ENCODE peak calls at places on chromosomes 4 and X, in nine cellular contexts. A is HCT116, G is pancreas, D is tibial nerve, E is cardiac fibroblast, Z is Caco-2, I is foreskin fibroblast, J is fibroblast of pulmonary artery, P is ascending aorta. W is an unnamed sample.

GRCh38 chr4:75939890-75940691 is 722 bp downstream of the NAAA start:
- DNase-seq in A (peak), G (peak), D (peak), E (peak), Z (peak), I (peak), J (peak), P (peak), W (peak)

GRCh38 chr4:8306511-8307021 is 37.0 kb downstream of the HTRA3 start:
- DNase-seq in A (no peak), G (no peak), D (no peak), E (peak), Z (peak), I (peak), J (peak), P (no peak), W (no peak)

GRCh38 chr4:79227896-79228295 is 98.0 kb downstream of the NAA11 start:
- DNase-seq in A (no peak), G (no peak), D (no peak), E (peak), Z (no peak), I (no peak), J (peak), P (no peak), W (no peak)

GRCh38 chrX:103656623-103657022 is 27.8 kb downstream of the TCEAL1 start:
- DNase-seq in A (peak), G (no peak), D (no peak), E (no peak), Z (no peak), I (peak), J (no peak), P (no peak), W (no peak)

GRCh38 chrX:39969099-39969825 is 128.5 kb downstream of the BCOR start:
- DNase-seq in A (no peak), G (no peak), D (no peak), E (no peak), Z (peak), I (no peak), J (no peak), P (no peak), W (no peak)

GRCh38 chr4:127708985-127709384 is 21.2 kb upstream of the SLC25A31 start:
- DNase-seq in A (peak), G (no peak), D (no peak), E (peak), Z (no peak), I (peak), J (peak), P (no peak), W (no peak)

GRCh38 chr4:141768954-141769353 is 132.6 kb downstream of the IL15 start:
- DNase-seq in A (no peak), G (no peak), D (no peak), E (peak), Z (no peak), I (peak), J (peak), P (no peak), W (no peak)

GRCh38 chr4:128707864-128708263 is 101.6 kb upstream of the JADE1 start:
- DNase-seq in A (no peak), G (no peak), D (no peak), E (peak), Z (no peak), I (peak), J (peak), P (no peak), W (no peak)

GRCh38 chr4:105840426-105841174 is 54.7 kb upstream of the NPNT start:
- DNase-seq in A (no peak), G (no peak), D (no peak), E (no peak), Z (no peak), I (no peak), J (no peak), P (no peak), W (no peak)

GRCh38 chrX:21735038-21735752 is 22.7 kb downstream of the SMPX start:
- DNase-seq in A (no peak), G (no peak), D (no peak), E (no peak), Z (no peak), I (peak), J (peak), P (no peak), W (no peak)

GRCh38 chrX:132955710-132956109 is 2.7 kb downstream of the HS6ST2 start:
- DNase-seq in A (no peak), G (no peak), D (no peak), E (no peak), Z (no peak), I (no peak), J (no peak), P (no peak), W (no peak)

GRCh38 chrX:132961511-132961910 is 3.1 kb upstream of the HS6ST2 start:
- DNase-seq in A (no peak), G (no peak), D (no peak), E (no peak), Z (no peak), I (no peak), J (no peak), P (no peak), W (no peak)

GRCh38 chrX:132956421-132957210 is 1.8 kb downstream of the HS6ST2 start:
- DNase-seq in A (no peak), G (peak), D (no peak), E (no peak), Z (no peak), I (peak), J (no peak), P (no peak), W (no peak)

GRCh38 chrX:132957211-132958085 is 981 bp downstream of the HS6ST2 start:
- DNase-seq in A (no peak), G (peak), D (no peak), E (no peak), Z (peak), I (peak), J (peak), P (no peak), W (no peak)

DNA sequence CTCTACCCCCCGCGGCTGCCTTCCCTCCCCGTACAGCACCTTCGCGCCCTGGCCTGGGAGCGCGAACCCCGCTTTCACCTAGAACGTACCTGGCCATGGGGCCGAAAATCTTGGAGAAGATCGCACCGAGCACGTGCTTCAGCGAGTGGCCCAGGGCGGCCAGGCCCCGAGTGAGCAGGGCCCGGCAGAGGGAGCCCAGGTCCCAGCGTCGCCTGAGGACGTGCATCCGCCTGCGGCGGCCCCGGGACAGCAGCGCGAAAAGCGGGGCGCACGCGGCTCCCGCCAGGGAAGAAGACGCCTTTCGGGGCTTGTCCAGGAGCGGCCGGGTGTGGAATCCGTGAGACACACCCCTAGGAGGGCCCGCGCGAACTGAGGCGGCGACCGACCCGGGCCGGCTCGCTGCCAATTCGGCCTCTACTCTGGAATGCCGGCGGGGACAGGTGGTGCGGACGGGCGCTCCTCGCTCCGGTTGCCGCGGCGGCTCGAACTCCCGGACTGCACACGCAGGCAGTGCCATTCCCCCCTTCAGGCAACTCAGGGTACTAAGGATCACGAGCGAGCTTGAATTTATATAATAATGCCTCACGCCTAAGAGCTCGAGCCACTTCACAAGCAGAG is at the start of gene HS6ST2:
- DNase-seq in A (peak), G (peak), D (no peak), E (no peak), Z (peak), I (peak), J (no peak), P (no peak), W (no peak)
- H3K4me3 ChIP-seq in A (peak), G (peak), D (peak), E (peak), Z (peak), I (no peak), J (peak), P (peak), W (no peak)

DNA sequence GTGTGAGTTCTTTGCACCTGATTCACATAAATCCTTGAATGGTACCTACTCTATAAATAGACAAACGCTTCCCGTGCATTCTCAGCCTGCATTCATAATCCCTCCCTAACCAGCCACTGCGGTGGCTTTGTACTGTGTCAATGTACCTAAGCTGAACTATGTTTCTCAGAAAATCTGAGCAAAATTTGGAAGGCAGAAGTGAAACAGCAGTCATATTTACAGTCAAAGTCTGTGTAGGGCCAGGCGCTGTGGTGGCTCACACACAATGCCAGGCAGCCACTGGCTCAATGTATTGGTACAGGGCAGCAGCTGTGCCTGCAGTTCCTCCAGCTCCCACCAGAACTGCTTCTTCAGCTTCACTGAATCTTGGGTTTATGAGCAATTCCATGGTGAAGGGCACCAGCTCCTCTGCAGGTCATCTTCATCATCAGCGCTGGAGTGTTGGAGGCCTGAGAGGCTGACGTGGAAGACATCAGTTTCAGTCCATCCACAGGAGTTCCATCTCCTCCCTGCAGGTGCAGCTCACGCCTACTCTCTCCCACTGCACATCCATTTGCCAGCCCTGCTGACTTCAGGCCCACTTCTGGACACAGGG is 32.3 kb upstream of the IRF2 start:
- DNase-seq in A (no peak), G (no peak), D (no peak), E (no peak), Z (no peak), I (peak), J (no peak), P (no peak), W (no peak)
- TF ChIP-seq CTCF in A (peak), G (no peak), D (no peak), E (peak), Z (no peak), I (no peak), J (peak), P (no peak), W (no peak)

DNA sequence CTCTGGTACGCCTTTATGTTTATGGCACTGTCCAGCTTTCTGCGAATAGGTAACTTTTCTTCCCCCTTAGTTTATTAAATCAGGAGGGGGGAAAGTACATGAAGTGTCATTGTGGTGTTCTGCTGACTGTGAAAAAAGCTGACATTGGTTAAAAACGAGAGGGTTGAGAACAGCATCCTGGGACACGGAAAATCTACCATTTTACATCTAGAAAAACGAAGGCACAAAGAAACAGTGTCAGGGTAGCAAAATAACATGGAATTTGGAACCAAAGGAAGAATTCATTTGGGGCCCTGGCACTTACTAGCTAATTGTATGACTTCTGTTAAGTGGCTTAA is 1.2 kb upstream of the AMOT start:
- DNase-seq in A (no peak), G (no peak), D (no peak), E (no peak), Z (no peak), I (no peak), J (no peak), P (no peak), W (no peak)
- H3K4me3 ChIP-seq in A (no peak), G (peak), D (no peak), E (peak), Z (peak), I (peak), J (peak), P (peak), W (no peak)

GRCh38 chr4:160175064-160175643 is 1072.3 kb downstream of the RAPGEF2 start:
- DNase-seq in A (peak), G (no peak), D (no peak), E (no peak), Z (no peak), I (no peak), J (no peak), P (no peak), W (no peak)
- TF ChIP-seq CTCF in A (peak), G (no peak), D (no peak), E (no peak), Z (peak), I (no peak), J (no peak), P (no peak), W (no peak)

DNA sequence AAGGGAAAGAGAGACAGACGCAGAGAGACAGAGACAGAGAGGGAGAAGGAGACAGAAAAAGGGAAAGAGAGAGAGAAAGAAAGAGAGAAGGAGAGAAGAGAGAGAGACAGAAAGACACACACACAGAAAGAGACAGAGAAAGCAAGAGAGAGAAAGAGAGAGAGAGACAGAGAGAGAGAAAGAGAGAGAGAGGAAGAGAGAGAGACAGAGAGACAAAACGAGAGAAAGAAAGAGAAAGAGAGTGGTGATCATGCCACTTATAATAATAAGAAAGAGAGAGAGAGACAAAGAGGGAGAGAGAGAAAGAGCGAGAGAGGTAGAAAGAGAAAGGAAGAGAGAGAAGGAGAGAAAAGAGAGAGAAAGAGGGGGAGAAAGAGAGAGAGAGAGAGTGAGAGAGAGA is 51.4 kb downstream of the SHOX start:
- DNase-seq in A (no peak), G (no peak), D (no peak), E (no peak), Z (no peak), I (no peak), J (no peak), P (no peak), W (no peak)
- H3K4me3 ChIP-seq in A (no peak), G (no peak), D (no peak), E (no peak), Z (no peak), I (no peak), J (no peak), P (no peak), W (no peak)

GRCh38 chrX:7586126-7586525 is 256.8 kb upstream of the VCX start:
- DNase-seq in A (no peak), G (no peak), D (no peak), E (peak), Z (no peak), I (peak), J (peak), P (no peak), W (no peak)
- TF ChIP-seq CTCF in A (peak), G (peak), D (no peak), E (peak), Z (no peak), I (peak), J (peak), P (no peak), W (no peak)